ENCODE peak calls at places on chromosomes 5 and 9, in ten cellular contexts. One of them, this sample, is unnamed.

GRCh38 chr5:161084108-161084507 is 232.1 kb upstream of the ATP10B start:
- DNase-seq in foreskin fibroblast: no peak
- DNase-seq in retinal pigment epithelial cell: no peak
- DNase-seq in fibroblast of pulmonary artery: no peak
- DNase-seq in fibroblast of the aortic adventitia: no peak
- DNase-seq in RWPE2: no peak
- DNase-seq in astrocyte of the spinal cord: no peak
- DNase-seq in dorsolateral prefrontal cortex: no peak
- DNase-seq in fibroblast of mammary gland: no peak
- DNase-seq in AG10803: no peak
- DNase-seq in this sample: no peak

GRCh38 chr9:93134018-93134739 is at the start of gene NINJ1:
- DNase-seq in fibroblast of the aortic adventitia: peak
- DNase-seq in fibroblast of pulmonary artery: peak
- DNase-seq in fibroblast of mammary gland: peak
- DNase-seq in retinal pigment epithelial cell: no peak
- DNase-seq in astrocyte of the spinal cord: peak
- DNase-seq in dorsolateral prefrontal cortex: peak
- DNase-seq in AG10803: peak
- DNase-seq in foreskin fibroblast: peak
- DNase-seq in RWPE2: peak
- DNase-seq in this sample: peak

GRCh38 chr9:28624771-28625170 is 1051.5 kb upstream of the C9orf72 start:
- DNase-seq in retinal pigment epithelial cell: no peak
- DNase-seq in fibroblast of the aortic adventitia: no peak
- DNase-seq in fibroblast of mammary gland: no peak
- DNase-seq in astrocyte of the spinal cord: no peak
- DNase-seq in AG10803: no peak
- DNase-seq in RWPE2: no peak
- DNase-seq in dorsolateral prefrontal cortex: no peak
- DNase-seq in fibroblast of pulmonary artery: no peak
- DNase-seq in foreskin fibroblast: no peak
- DNase-seq in this sample: no peak

GRCh38 chr9:116450378-116451139 is 236.5 kb upstream of the TRIM32 start:
- DNase-seq in AG10803: peak
- DNase-seq in astrocyte of the spinal cord: peak
- DNase-seq in RWPE2: no peak
- DNase-seq in fibroblast of mammary gland: peak
- DNase-seq in fibroblast of the aortic adventitia: peak
- DNase-seq in fibroblast of pulmonary artery: peak
- DNase-seq in foreskin fibroblast: peak
- DNase-seq in retinal pigment epithelial cell: peak
- DNase-seq in dorsolateral prefrontal cortex: no peak
- DNase-seq in this sample: peak

GRCh38 chr9:2597483-2597882 is 24.1 kb upstream of the VLDLR start:
- DNase-seq in retinal pigment epithelial cell: no peak
- DNase-seq in foreskin fibroblast: peak
- DNase-seq in dorsolateral prefrontal cortex: no peak
- DNase-seq in fibroblast of the aortic adventitia: peak
- DNase-seq in fibroblast of pulmonary artery: peak
- DNase-seq in RWPE2: no peak
- DNase-seq in fibroblast of mammary gland: peak
- DNase-seq in AG10803: peak
- DNase-seq in astrocyte of the spinal cord: no peak
- DNase-seq in this sample: no peak

GRCh38 chr5:146553446-146553845 is 37.5 kb upstream of the GPR151 start:
- DNase-seq in AG10803: no peak
- DNase-seq in foreskin fibroblast: no peak
- DNase-seq in retinal pigment epithelial cell: no peak
- DNase-seq in fibroblast of mammary gland: no peak
- DNase-seq in RWPE2: no peak
- DNase-seq in astrocyte of the spinal cord: no peak
- DNase-seq in dorsolateral prefrontal cortex: no peak
- DNase-seq in fibroblast of pulmonary artery: no peak
- DNase-seq in fibroblast of the aortic adventitia: no peak
- DNase-seq in this sample: no peak

GRCh38 chr5:37664551-37664950 is 175.3 kb downstream of the GDNF start:
- DNase-seq in fibroblast of mammary gland: no peak
- DNase-seq in foreskin fibroblast: no peak
- DNase-seq in fibroblast of the aortic adventitia: no peak
- DNase-seq in astrocyte of the spinal cord: no peak
- DNase-seq in AG10803: no peak
- DNase-seq in dorsolateral prefrontal cortex: no peak
- DNase-seq in fibroblast of pulmonary artery: no peak
- DNase-seq in RWPE2: no peak
- DNase-seq in retinal pigment epithelial cell: no peak
- DNase-seq in this sample: no peak

GRCh38 chr9:22158983-22159382 is 149.9 kb upstream of the CDKN2B start:
- DNase-seq in fibroblast of mammary gland: peak
- DNase-seq in fibroblast of the aortic adventitia: peak
- DNase-seq in astrocyte of the spinal cord: peak
- DNase-seq in AG10803: peak
- DNase-seq in fibroblast of pulmonary artery: peak
- DNase-seq in RWPE2: no peak
- DNase-seq in foreskin fibroblast: peak
- DNase-seq in retinal pigment epithelial cell: peak
- DNase-seq in dorsolateral prefrontal cortex: no peak
- DNase-seq in this sample: peak

GRCh38 chr5:115992848-115993350 is 30.6 kb downstream of the LVRN start:
- DNase-seq in fibroblast of the aortic adventitia: no peak
- DNase-seq in astrocyte of the spinal cord: no peak
- DNase-seq in fibroblast of pulmonary artery: no peak
- DNase-seq in retinal pigment epithelial cell: no peak
- DNase-seq in AG10803: peak
- DNase-seq in dorsolateral prefrontal cortex: no peak
- DNase-seq in fibroblast of mammary gland: no peak
- DNase-seq in RWPE2: no peak
- DNase-seq in foreskin fibroblast: no peak
- DNase-seq in this sample: no peak

GRCh38 chr9:15146121-15146820 is 160.7 kb downstream of the TTC39B start:
- DNase-seq in retinal pigment epithelial cell: no peak
- DNase-seq in dorsolateral prefrontal cortex: no peak
- DNase-seq in fibroblast of the aortic adventitia: no peak
- DNase-seq in fibroblast of pulmonary artery: no peak
- DNase-seq in fibroblast of mammary gland: no peak
- DNase-seq in RWPE2: no peak
- DNase-seq in AG10803: no peak
- DNase-seq in astrocyte of the spinal cord: no peak
- DNase-seq in foreskin fibroblast: no peak
- DNase-seq in this sample: no peak

DNA sequence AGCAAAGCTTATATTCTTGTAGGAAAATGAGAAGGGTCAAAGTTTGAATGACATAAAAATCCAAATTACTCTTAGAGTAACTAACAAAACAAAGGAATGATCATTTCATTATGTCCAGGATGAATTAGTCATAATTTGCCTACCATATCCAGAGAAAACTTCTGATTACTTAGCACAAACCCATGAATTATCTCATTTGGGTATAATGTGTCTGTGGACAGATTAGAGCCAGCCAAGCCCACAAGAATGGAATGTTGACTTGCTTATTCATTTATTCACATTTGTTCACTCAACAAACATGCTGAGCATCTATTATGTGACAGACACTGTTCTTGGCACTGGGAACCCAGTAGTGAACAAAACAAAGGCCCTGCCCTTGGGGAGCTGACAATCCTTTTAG is 87.4 kb downstream of the APBA1 start:
- DNase-seq in fibroblast of the aortic adventitia: peak
- DNase-seq in dorsolateral prefrontal cortex: no peak
- DNase-seq in AG10803: peak
- DNase-seq in fibroblast of mammary gland: peak
- DNase-seq in retinal pigment epithelial cell: no peak
- DNase-seq in astrocyte of the spinal cord: no peak
- DNase-seq in foreskin fibroblast: peak
- DNase-seq in RWPE2: no peak
- DNase-seq in fibroblast of pulmonary artery: peak
- DNase-seq in this sample: peak
- H3K4me3 ChIP-seq in fibroblast of the aortic adventitia: no peak
- H3K4me3 ChIP-seq in dorsolateral prefrontal cortex: no peak
- H3K4me3 ChIP-seq in AG10803: no peak
- H3K4me3 ChIP-seq in fibroblast of mammary gland: no peak
- H3K4me3 ChIP-seq in retinal pigment epithelial cell: no peak
- H3K4me3 ChIP-seq in astrocyte of the spinal cord: no peak
- H3K4me3 ChIP-seq in foreskin fibroblast: no peak
- H3K4me3 ChIP-seq in RWPE2: no peak
- H3K4me3 ChIP-seq in fibroblast of pulmonary artery: no peak
- H3K4me3 ChIP-seq in this sample: no peak

GRCh38 chr5:77987988-77988387 is 211.8 kb upstream of the TBCA start:
- DNase-seq in fibroblast of the aortic adventitia: no peak
- DNase-seq in retinal pigment epithelial cell: no peak
- DNase-seq in astrocyte of the spinal cord: no peak
- DNase-seq in dorsolateral prefrontal cortex: no peak
- DNase-seq in fibroblast of mammary gland: no peak
- DNase-seq in AG10803: no peak
- DNase-seq in foreskin fibroblast: no peak
- DNase-seq in RWPE2: no peak
- DNase-seq in fibroblast of pulmonary artery: no peak
- DNase-seq in this sample: no peak

GRCh38 chr5:77987331-77987730 is 211.2 kb upstream of the TBCA start:
- DNase-seq in fibroblast of pulmonary artery: no peak
- DNase-seq in RWPE2: no peak
- DNase-seq in astrocyte of the spinal cord: no peak
- DNase-seq in fibroblast of the aortic adventitia: no peak
- DNase-seq in AG10803: no peak
- DNase-seq in fibroblast of mammary gland: no peak
- DNase-seq in dorsolateral prefrontal cortex: peak
- DNase-seq in retinal pigment epithelial cell: no peak
- DNase-seq in foreskin fibroblast: no peak
- DNase-seq in this sample: no peak

GRCh38 chr5:77984587-77984986 is 208.4 kb upstream of the TBCA start:
- DNase-seq in RWPE2: no peak
- DNase-seq in AG10803: no peak
- DNase-seq in astrocyte of the spinal cord: no peak
- DNase-seq in fibroblast of pulmonary artery: no peak
- DNase-seq in foreskin fibroblast: no peak
- DNase-seq in retinal pigment epithelial cell: no peak
- DNase-seq in fibroblast of mammary gland: no peak
- DNase-seq in fibroblast of the aortic adventitia: no peak
- DNase-seq in dorsolateral prefrontal cortex: no peak
- DNase-seq in this sample: no peak

GRCh38 chr5:77985247-77985646 is 209.1 kb upstream of the TBCA start:
- DNase-seq in fibroblast of pulmonary artery: no peak
- DNase-seq in foreskin fibroblast: no peak
- DNase-seq in AG10803: no peak
- DNase-seq in astrocyte of the spinal cord: no peak
- DNase-seq in retinal pigment epithelial cell: no peak
- DNase-seq in fibroblast of mammary gland: no peak
- DNase-seq in dorsolateral prefrontal cortex: no peak
- DNase-seq in RWPE2: no peak
- DNase-seq in fibroblast of the aortic adventitia: no peak
- DNase-seq in this sample: no peak

GRCh38 chr5:77986261-77986660 is 210.1 kb upstream of the TBCA start:
- DNase-seq in fibroblast of the aortic adventitia: no peak
- DNase-seq in fibroblast of mammary gland: no peak
- DNase-seq in foreskin fibroblast: no peak
- DNase-seq in AG10803: no peak
- DNase-seq in dorsolateral prefrontal cortex: no peak
- DNase-seq in astrocyte of the spinal cord: no peak
- DNase-seq in RWPE2: no peak
- DNase-seq in retinal pigment epithelial cell: no peak
- DNase-seq in fibroblast of pulmonary artery: no peak
- DNase-seq in this sample: no peak
- TF ChIP-seq CTCF in fibroblast of the aortic adventitia: no peak
- TF ChIP-seq CTCF in fibroblast of mammary gland: no peak
- TF ChIP-seq CTCF in foreskin fibroblast: no peak
- TF ChIP-seq CTCF in AG10803: no peak
- TF ChIP-seq CTCF in dorsolateral prefrontal cortex: no peak
- TF ChIP-seq CTCF in astrocyte of the spinal cord: no peak
- TF ChIP-seq CTCF in RWPE2: no peak
- TF ChIP-seq CTCF in retinal pigment epithelial cell: no peak
- TF ChIP-seq CTCF in fibroblast of pulmonary artery: no peak
- TF ChIP-seq CTCF in this sample: no peak

GRCh38 chr5:178836628-178837027 is 23.1 kb upstream of the ZNF354B start:
- DNase-seq in retinal pigment epithelial cell: no peak
- DNase-seq in dorsolateral prefrontal cortex: no peak
- DNase-seq in AG10803: no peak
- DNase-seq in RWPE2: no peak
- DNase-seq in fibroblast of mammary gland: no peak
- DNase-seq in fibroblast of pulmonary artery: no peak
- DNase-seq in astrocyte of the spinal cord: no peak
- DNase-seq in foreskin fibroblast: no peak
- DNase-seq in fibroblast of the aortic adventitia: no peak
- DNase-seq in this sample: no peak

DNA sequence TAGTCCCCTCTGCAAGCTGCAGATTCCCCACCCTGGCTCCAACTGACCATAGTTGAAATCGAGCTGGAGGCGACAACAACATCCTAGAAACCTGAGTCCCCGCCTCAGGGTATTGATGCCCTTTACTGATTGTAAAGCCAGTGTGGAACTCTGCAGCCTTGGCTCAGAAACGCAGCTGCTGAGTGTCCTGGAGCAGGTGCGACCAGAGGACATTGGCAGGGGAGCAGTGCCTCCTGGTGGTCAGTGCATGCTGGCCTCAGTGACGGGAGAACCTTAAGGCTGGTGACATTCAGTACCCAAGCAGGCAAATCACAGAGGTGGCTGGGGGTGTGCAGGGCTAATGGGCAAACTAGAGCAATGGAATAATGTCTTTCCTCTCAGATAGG is 20.4 kb upstream of the ZNF354B start:
- DNase-seq in AG10803: no peak
- DNase-seq in retinal pigment epithelial cell: no peak
- DNase-seq in fibroblast of mammary gland: peak
- DNase-seq in foreskin fibroblast: no peak
- DNase-seq in astrocyte of the spinal cord: no peak
- DNase-seq in RWPE2: no peak
- DNase-seq in dorsolateral prefrontal cortex: peak
- DNase-seq in fibroblast of pulmonary artery: peak
- DNase-seq in fibroblast of the aortic adventitia: no peak
- DNase-seq in this sample: peak
- H3K4me3 ChIP-seq in AG10803: no peak
- H3K4me3 ChIP-seq in retinal pigment epithelial cell: no peak
- H3K4me3 ChIP-seq in fibroblast of mammary gland: no peak
- H3K4me3 ChIP-seq in foreskin fibroblast: no peak
- H3K4me3 ChIP-seq in astrocyte of the spinal cord: no peak
- H3K4me3 ChIP-seq in RWPE2: no peak
- H3K4me3 ChIP-seq in dorsolateral prefrontal cortex: no peak
- H3K4me3 ChIP-seq in fibroblast of pulmonary artery: no peak
- H3K4me3 ChIP-seq in fibroblast of the aortic adventitia: no peak
- H3K4me3 ChIP-seq in this sample: no peak

GRCh38 chr9:12702160-12702758 is 9.1 kb downstream of the TYRP1 start:
- DNase-seq in fibroblast of mammary gland: peak
- DNase-seq in retinal pigment epithelial cell: no peak
- DNase-seq in RWPE2: no peak
- DNase-seq in fibroblast of the aortic adventitia: peak
- DNase-seq in dorsolateral prefrontal cortex: no peak
- DNase-seq in fibroblast of pulmonary artery: peak
- DNase-seq in astrocyte of the spinal cord: peak
- DNase-seq in AG10803: peak
- DNase-seq in foreskin fibroblast: peak
- DNase-seq in this sample: peak
- TF ChIP-seq CTCF in fibroblast of mammary gland: peak
- TF ChIP-seq CTCF in retinal pigment epithelial cell: peak
- TF ChIP-seq CTCF in RWPE2: peak
- TF ChIP-seq CTCF in fibroblast of the aortic adventitia: peak
- TF ChIP-seq CTCF in dorsolateral prefrontal cortex: peak
- TF ChIP-seq CTCF in fibroblast of pulmonary artery: peak
- TF ChIP-seq CTCF in astrocyte of the spinal cord: peak
- TF ChIP-seq CTCF in AG10803: peak
- TF ChIP-seq CTCF in foreskin fibroblast: peak
- TF ChIP-seq CTCF in this sample: peak

This sample was measured in bronchial epithelial cell.